ENCODE peak calls at places on chromosomes 12 and 14, in six cellular contexts. X, H, B, R, S and D are unnamed samples.

GRCh38 chr14:30002859-30003258 is 75.2 kb upstream of the PRKD1 start:
- DNase-seq in X (no peak), H (no peak), B (no peak), R (no peak), S (no peak), D (no peak)

GRCh38 chr12:106096376-106096775 is 42.4 kb downstream of the NUAK1 start:
- DNase-seq in X (no peak), H (no peak), B (no peak), R (peak; percentile 73), S (no peak), D (no peak)

GRCh38 chr12:121578230-121579189 is 2.3 kb downstream of the KDM2B start:
- DNase-seq in X (no peak), H (peak; percentile 52), B (peak; percentile 30), R (no peak), S (peak; percentile 76), D (peak; percentile 80)

GRCh38 chr14:56119221-56119967 is 1.2 kb downstream of the PELI2 start:
- DNase-seq in X (peak; percentile 46), H (peak; percentile 69), B (peak; percentile 61), R (peak; percentile 54), S (peak; percentile 66), D (no peak)

GRCh38 chr14:22506778-22507351 is 82.2 kb downstream of the DAD1 start:
- DNase-seq in X (no peak), H (no peak), B (no peak), R (no peak), S (no peak), D (no peak)

GRCh38 chr14:61953602-61954001 is 191.4 kb downstream of the SNAPC1 start:
- DNase-seq in X (no peak), H (no peak), B (no peak), R (no peak), S (no peak), D (no peak)

GRCh38 chr12:69354561-69355187 is 4.9 kb upstream of the YEATS4 start:
- DNase-seq in X (no peak), H (no peak), B (no peak), R (no peak), S (no peak), D (no peak)

GRCh38 chr12:93317227-93317626 is 60.5 kb upstream of the NUDT4 start:
- DNase-seq in X (no peak), H (no peak), B (no peak), R (no peak), S (no peak), D (no peak)

GRCh38 chr12:124303579-124304313 is 8.9 kb downstream of the RFLNA start:
- DNase-seq in X (no peak), H (no peak), B (no peak), R (no peak), S (no peak), D (no peak)

GRCh38 chr12:52921488-52922165 is 16.8 kb upstream of the KRT8 start:
- DNase-seq in X (no peak), H (no peak), B (no peak), R (no peak), S (no peak), D (no peak)

GRCh38 chr14:39765676-39766075 is 333.4 kb upstream of the FBXO33 start:
- DNase-seq in X (no peak), H (no peak), B (no peak), R (no peak), S (no peak), D (no peak)

GRCh38 chr12:3604750-3605638 is 114.0 kb downstream of the PRMT8 start:
- DNase-seq in X (peak; percentile 83), H (peak; percentile 46), B (peak; percentile 80), R (peak; percentile 74), S (peak; percentile 60), D (no peak)

GRCh38 chr14:68112456-68112855 is 292.9 kb downstream of the RAD51B start:
- DNase-seq in X (no peak), H (no peak), B (no peak), R (no peak), S (no peak), D (no peak)

GRCh38 chr12:116015525-116015924 is 262.0 kb downstream of the MED13L start:
- DNase-seq in X (no peak), H (peak; percentile 64), B (no peak), R (no peak), S (no peak), D (no peak)

GRCh38 chr12:52856787-52857186 is 8.0 kb upstream of the KRT78 start:
- DNase-seq in X (no peak), H (no peak), B (no peak), R (no peak), S (no peak), D (no peak)

GRCh38 chr14:69037790-69038448 is 58.8 kb upstream of the ACTN1 start:
- DNase-seq in X (no peak), H (no peak), B (no peak), R (no peak), S (no peak), D (no peak)

GRCh38 chr12:49863946-49864816 is 21.3 kb upstream of the BCDIN3D start:
- DNase-seq in X (no peak), H (no peak), B (no peak), R (no peak), S (no peak), D (peak; percentile 71)

GRCh38 chr12:47576256-47576655 is 129.6 kb downstream of the RPAP3 start:
- DNase-seq in X (no peak), H (peak; percentile 13), B (no peak), R (peak; percentile 48), S (no peak), D (no peak)

GRCh38 chr14:59254911-59255545 is 66.6 kb downstream of the DAAM1 start:
- DNase-seq in X (peak; percentile 38), H (no peak), B (no peak), R (peak; percentile 34), S (no peak), D (no peak)

GRCh38 chr12:113010701-113011100 is 32.4 kb downstream of the OAS2 start:
- DNase-seq in X (no peak), H (no peak), B (no peak), R (no peak), S (no peak), D (no peak)

GRCh38 chr12:49622501-49623141 is 740 bp upstream of the PRPF40B start:
- DNase-seq in X (peak; percentile 27), H (peak; percentile 59), B (no peak), R (peak; percentile 55), S (peak; percentile 66), D (peak; percentile 73)

GRCh38 chr12:4809449-4810218 is 89.4 kb downstream of the GALNT8 start:
- DNase-seq in X (no peak), H (no peak), B (no peak), R (no peak), S (peak; percentile 73), D (no peak)
- H3K4me3 ChIP-seq in X (peak overlapping the region; percentile 50), H (peak overlapping the region; percentile 58), B (peak overlapping the region; percentile 53), R (peak overlapping the region; percentile 51), S (peak overlapping the region; percentile 60), D (peak overlapping the region; percentile 67)

GRCh38 chr14:72616294-72616693 is 277.6 kb downstream of the DPF3 start:
- DNase-seq in X (no peak), H (no peak), B (no peak), R (peak; percentile 45), S (peak; percentile 19), D (peak; percentile 43)

GRCh38 chr14:72614365-72614764 is 279.5 kb downstream of the DPF3 start:
- DNase-seq in X (no peak), H (no peak), B (no peak), R (no peak), S (peak; percentile 33), D (no peak)

GRCh38 chr14:72615511-72616121 is 278.3 kb downstream of the DPF3 start:
- DNase-seq in X (no peak), H (no peak), B (no peak), R (no peak), S (peak; percentile 33), D (peak; percentile 71)

GRCh38 chr14:72613975-72614319 is 280.0 kb downstream of the DPF3 start:
- DNase-seq in X (no peak), H (no peak), B (no peak), R (no peak), S (no peak), D (no peak)

DNA sequence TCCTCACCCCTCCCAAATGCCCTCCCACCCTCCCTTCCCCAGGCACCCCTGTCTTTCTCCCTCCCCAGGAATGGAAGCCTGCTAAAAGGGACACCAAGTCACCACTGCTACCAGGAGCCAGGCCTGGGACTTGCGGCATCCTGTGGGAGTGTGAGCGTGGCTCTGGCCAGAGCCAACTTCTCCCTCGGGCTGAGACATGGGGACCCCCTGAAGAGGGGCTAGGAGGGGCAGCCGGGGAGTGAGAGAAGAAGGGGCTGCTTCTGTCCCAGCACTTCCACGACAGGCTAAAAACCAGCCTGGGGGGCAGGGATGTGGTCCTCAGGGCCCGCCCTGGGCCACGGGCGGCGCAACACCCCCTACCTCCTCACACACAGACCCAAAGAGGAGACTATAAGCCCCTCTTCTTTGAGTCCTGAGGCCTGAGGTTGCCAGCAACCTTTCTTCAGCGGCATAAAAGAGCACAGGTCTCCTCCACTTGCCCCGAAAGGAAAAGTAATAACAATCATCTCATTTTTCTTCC is 278.9 kb downstream of the DPF3 start:
- DNase-seq in X (no peak), H (no peak), B (no peak), R (no peak), S (peak; percentile 33), D (no peak)
- H3K27ac ChIP-seq in X (peak overlapping the region; percentile 57), H (no peak overlapping the region), B (peak overlapping the region; percentile 80), R (no peak overlapping the region), S (no peak overlapping the region), D (no peak overlapping the region)

GRCh38 chr12:132194556-132194955 is 50.3 kb downstream of the NOC4L start:
- DNase-seq in X (no peak), H (no peak), B (no peak), R (no peak), S (no peak), D (no peak)

GRCh38 chr12:132196873-132197390 is 52.7 kb downstream of the NOC4L start:
- DNase-seq in X (no peak), H (no peak), B (no peak), R (no peak), S (no peak), D (no peak)

GRCh38 chr12:132196038-132196872 is 52.0 kb downstream of the NOC4L start:
- DNase-seq in X (no peak), H (no peak), B (no peak), R (no peak), S (no peak), D (no peak)

GRCh38 chr12:132191715-132192553 is 47.7 kb downstream of the NOC4L start:
- DNase-seq in X (no peak), H (no peak), B (no peak), R (no peak), S (no peak), D (no peak)

GRCh38 chr12:132194056-132194455 is 49.8 kb downstream of the NOC4L start:
- DNase-seq in X (no peak), H (no peak), B (no peak), R (no peak), S (peak; percentile 82), D (no peak)
- TF ChIP-seq CTCF in X (peak; percentile 13), H (no peak), B (no peak), R (no peak), S (peak; percentile 93), D (no peak)

GRCh38 chr12:29306682-29307081 is 74.3 kb downstream of the ERGIC2 start:
- DNase-seq in X (no peak), H (no peak), B (no peak), R (no peak), S (no peak), D (no peak)

GRCh38 chr12:29306267-29306666 is 74.7 kb downstream of the ERGIC2 start:
- DNase-seq in X (no peak), H (no peak), B (no peak), R (no peak), S (no peak), D (no peak)

GRCh38 chr12:29299613-29300012 is 81.4 kb downstream of the ERGIC2 start:
- DNase-seq in X (no peak), H (no peak), B (no peak), R (no peak), S (no peak), D (no peak)

GRCh38 chr12:29304388-29304787 is 76.6 kb downstream of the ERGIC2 start:
- DNase-seq in X (no peak), H (no peak), B (no peak), R (no peak), S (no peak), D (no peak)

GRCh38 chr12:29301114-29301513 is 79.9 kb downstream of the ERGIC2 start:
- DNase-seq in X (no peak), H (no peak), B (no peak), R (no peak), S (no peak), D (no peak)
- H3K4me3 ChIP-seq in X (no peak overlapping the region), H (no peak overlapping the region), B (no peak overlapping the region), R (no peak overlapping the region), S (no peak overlapping the region), D (no peak overlapping the region)